ENCODE peak calls at places on chromosomes 1 and 21, in nine cellular contexts. One of them, this sample, is unnamed.
A peak's percentile ranks its signal among the peaks of the same experiment; 100 is the strongest.

GRCh38 chr21:14545906-14546480 is at the start of gene SAMSN1:
- DNase-seq in GM13977: peak; percentile 23
- DNase-seq in mammary epithelial cell: no peak
- DNase-seq in endothelial cell: no peak
- DNase-seq in testis: peak; percentile 33
- DNase-seq in breast epithelium: no peak
- DNase-seq in fibroblast of pulmonary artery: peak; percentile 45
- DNase-seq in neural crest cell: no peak
- DNase-seq in BJ: no peak
- DNase-seq in this sample: peak; percentile 8

GRCh38 chr1:173255214-173255813 is 48.2 kb upstream of the TNFSF4 start:
- DNase-seq in GM13977: no peak
- DNase-seq in mammary epithelial cell: peak; percentile 21
- DNase-seq in endothelial cell: peak; percentile 40
- DNase-seq in testis: peak; percentile 31
- DNase-seq in breast epithelium: no peak
- DNase-seq in fibroblast of pulmonary artery: peak; percentile 74
- DNase-seq in neural crest cell: peak; percentile 12
- DNase-seq in BJ: no peak
- DNase-seq in this sample: peak; percentile 45

GRCh38 chr1:164754088-164754600 is 195.2 kb downstream of the PBX1 start:
- DNase-seq in GM13977: no peak
- DNase-seq in mammary epithelial cell: no peak
- DNase-seq in endothelial cell: no peak
- DNase-seq in testis: peak; percentile 48
- DNase-seq in breast epithelium: no peak
- DNase-seq in fibroblast of pulmonary artery: peak; percentile 77
- DNase-seq in neural crest cell: no peak
- DNase-seq in BJ: no peak
- DNase-seq in this sample: peak; percentile 29

GRCh38 chr1:172141351-172142000 is 279.0 kb upstream of the C1orf105 start:
- DNase-seq in GM13977: no peak
- DNase-seq in mammary epithelial cell: no peak
- DNase-seq in endothelial cell: no peak
- DNase-seq in testis: no peak
- DNase-seq in breast epithelium: no peak
- DNase-seq in fibroblast of pulmonary artery: no peak
- DNase-seq in neural crest cell: no peak
- DNase-seq in BJ: no peak
- DNase-seq in this sample: no peak

GRCh38 chr1:65148548-65149390 is 766 bp downstream of the AK4 start:
- DNase-seq in GM13977: peak; percentile 78
- DNase-seq in mammary epithelial cell: peak; percentile 63
- DNase-seq in endothelial cell: peak; percentile 52
- DNase-seq in testis: peak; percentile 63
- DNase-seq in breast epithelium: no peak
- DNase-seq in fibroblast of pulmonary artery: peak; percentile 56
- DNase-seq in neural crest cell: peak; percentile 17
- DNase-seq in BJ: no peak
- DNase-seq in this sample: peak; percentile 30

GRCh38 chr1:52403566-52404115 is 582 bp downstream of the ORC1 start:
- DNase-seq in GM13977: peak; percentile 66
- DNase-seq in mammary epithelial cell: peak; percentile 79
- DNase-seq in endothelial cell: no peak
- DNase-seq in testis: peak; percentile 16
- DNase-seq in breast epithelium: no peak
- DNase-seq in fibroblast of pulmonary artery: peak; percentile 78
- DNase-seq in neural crest cell: no peak
- DNase-seq in BJ: no peak
- DNase-seq in this sample: peak; percentile 87

GRCh38 chr21:36079010-36079649 is 9.3 kb downstream of the CBR1 start:
- DNase-seq in GM13977: no peak
- DNase-seq in mammary epithelial cell: no peak
- DNase-seq in endothelial cell: no peak
- DNase-seq in testis: no peak
- DNase-seq in breast epithelium: no peak
- DNase-seq in fibroblast of pulmonary artery: no peak
- DNase-seq in neural crest cell: no peak
- DNase-seq in BJ: no peak
- DNase-seq in this sample: no peak

GRCh38 chr21:45868086-45868485 is 113.5 kb upstream of the COL6A1 start:
- DNase-seq in GM13977: no peak
- DNase-seq in mammary epithelial cell: no peak
- DNase-seq in endothelial cell: no peak
- DNase-seq in testis: no peak
- DNase-seq in breast epithelium: peak; percentile 35
- DNase-seq in fibroblast of pulmonary artery: no peak
- DNase-seq in neural crest cell: no peak
- DNase-seq in BJ: no peak
- DNase-seq in this sample: no peak

GRCh38 chr1:21335088-21335678 is 44.9 kb upstream of the ECE1 start:
- DNase-seq in GM13977: no peak
- DNase-seq in mammary epithelial cell: peak; percentile 40
- DNase-seq in endothelial cell: no peak
- DNase-seq in testis: no peak
- DNase-seq in breast epithelium: no peak
- DNase-seq in fibroblast of pulmonary artery: no peak
- DNase-seq in neural crest cell: no peak
- DNase-seq in BJ: no peak
- DNase-seq in this sample: no peak

GRCh38 chr1:12047120-12047876 is 15.8 kb upstream of the TNFRSF8 start:
- DNase-seq in GM13977: peak; percentile 77
- DNase-seq in mammary epithelial cell: no peak
- DNase-seq in endothelial cell: no peak
- DNase-seq in testis: no peak
- DNase-seq in breast epithelium: no peak
- DNase-seq in fibroblast of pulmonary artery: no peak
- DNase-seq in neural crest cell: no peak
- DNase-seq in BJ: no peak
- DNase-seq in this sample: no peak

GRCh38 chr1:175818929-175819328 is 75.5 kb upstream of the TNR start:
- DNase-seq in GM13977: no peak
- DNase-seq in mammary epithelial cell: no peak
- DNase-seq in endothelial cell: no peak
- DNase-seq in testis: no peak
- DNase-seq in breast epithelium: no peak
- DNase-seq in fibroblast of pulmonary artery: no peak
- DNase-seq in neural crest cell: no peak
- DNase-seq in BJ: no peak
- DNase-seq in this sample: no peak

GRCh38 chr1:183223467-183223866 is 37.4 kb downstream of the LAMC2 start:
- DNase-seq in GM13977: no peak
- DNase-seq in mammary epithelial cell: no peak
- DNase-seq in endothelial cell: no peak
- DNase-seq in testis: no peak
- DNase-seq in breast epithelium: no peak
- DNase-seq in fibroblast of pulmonary artery: no peak
- DNase-seq in neural crest cell: no peak
- DNase-seq in BJ: no peak
- DNase-seq in this sample: no peak

GRCh38 chr1:186849271-186849671 is 20.5 kb downstream of the PLA2G4A start:
- DNase-seq in GM13977: no peak
- DNase-seq in mammary epithelial cell: no peak
- DNase-seq in endothelial cell: no peak
- DNase-seq in testis: peak; percentile 16
- DNase-seq in breast epithelium: no peak
- DNase-seq in fibroblast of pulmonary artery: no peak
- DNase-seq in neural crest cell: no peak
- DNase-seq in BJ: no peak
- DNase-seq in this sample: no peak

GRCh38 chr1:226444901-226445300 is 37.0 kb upstream of the PARP1 start:
- DNase-seq in GM13977: peak; percentile 70
- DNase-seq in mammary epithelial cell: no peak
- DNase-seq in endothelial cell: no peak
- DNase-seq in testis: no peak
- DNase-seq in breast epithelium: no peak
- DNase-seq in fibroblast of pulmonary artery: no peak
- DNase-seq in neural crest cell: no peak
- DNase-seq in BJ: no peak
- DNase-seq in this sample: no peak

GRCh38 chr1:23718482-23718881 is 24.8 kb upstream of the ELOA start:
- DNase-seq in GM13977: no peak
- DNase-seq in mammary epithelial cell: no peak
- DNase-seq in endothelial cell: peak; percentile 68
- DNase-seq in testis: no peak
- DNase-seq in breast epithelium: no peak
- DNase-seq in fibroblast of pulmonary artery: peak; percentile 55
- DNase-seq in neural crest cell: peak; percentile 43
- DNase-seq in BJ: no peak
- DNase-seq in this sample: peak; percentile 41

GRCh38 chr1:6041432-6042062 is 4.1 kb upstream of the KCNAB2 start:
- DNase-seq in GM13977: no peak
- DNase-seq in mammary epithelial cell: peak; percentile 19
- DNase-seq in endothelial cell: peak; percentile 73
- DNase-seq in testis: peak; percentile 55
- DNase-seq in breast epithelium: no peak
- DNase-seq in fibroblast of pulmonary artery: peak; percentile 22
- DNase-seq in neural crest cell: peak; percentile 58
- DNase-seq in BJ: no peak
- DNase-seq in this sample: no peak

GRCh38 chr1:110495926-110496600 is 22.9 kb downstream of the KCNA10 start:
- DNase-seq in GM13977: peak; percentile 84
- DNase-seq in mammary epithelial cell: peak; percentile 46
- DNase-seq in endothelial cell: peak; percentile 87
- DNase-seq in testis: peak; percentile 95
- DNase-seq in breast epithelium: peak; percentile 72
- DNase-seq in fibroblast of pulmonary artery: peak; percentile 83
- DNase-seq in neural crest cell: peak; percentile 93
- DNase-seq in BJ: peak; percentile 19
- DNase-seq in this sample: peak; percentile 59
- TF ChIP-seq CTCF in GM13977: peak; percentile 83
- TF ChIP-seq CTCF in mammary epithelial cell: peak; percentile 95
- TF ChIP-seq CTCF in endothelial cell: peak; percentile 78
- TF ChIP-seq CTCF in testis: peak; percentile 79
- TF ChIP-seq CTCF in breast epithelium: peak; percentile 69
- TF ChIP-seq CTCF in fibroblast of pulmonary artery: peak; percentile 91
- TF ChIP-seq CTCF in neural crest cell: peak; percentile 97
- TF ChIP-seq CTCF in BJ: peak; percentile 95
- TF ChIP-seq CTCF in this sample: peak; percentile 89

GRCh38 chr1:8006037-8006963 is 19.8 kb downstream of the ERRFI1 start:
- DNase-seq in GM13977: no peak
- DNase-seq in mammary epithelial cell: peak; percentile 82
- DNase-seq in endothelial cell: no peak
- DNase-seq in testis: no peak
- DNase-seq in breast epithelium: no peak
- DNase-seq in fibroblast of pulmonary artery: no peak
- DNase-seq in neural crest cell: no peak
- DNase-seq in BJ: no peak
- DNase-seq in this sample: peak; percentile 98
- TF ChIP-seq CTCF in GM13977: no peak
- TF ChIP-seq CTCF in mammary epithelial cell: no peak
- TF ChIP-seq CTCF in endothelial cell: no peak
- TF ChIP-seq CTCF in testis: no peak
- TF ChIP-seq CTCF in breast epithelium: no peak
- TF ChIP-seq CTCF in fibroblast of pulmonary artery: no peak
- TF ChIP-seq CTCF in neural crest cell: no peak
- TF ChIP-seq CTCF in BJ: no peak
- TF ChIP-seq CTCF in this sample: no peak

DNA sequence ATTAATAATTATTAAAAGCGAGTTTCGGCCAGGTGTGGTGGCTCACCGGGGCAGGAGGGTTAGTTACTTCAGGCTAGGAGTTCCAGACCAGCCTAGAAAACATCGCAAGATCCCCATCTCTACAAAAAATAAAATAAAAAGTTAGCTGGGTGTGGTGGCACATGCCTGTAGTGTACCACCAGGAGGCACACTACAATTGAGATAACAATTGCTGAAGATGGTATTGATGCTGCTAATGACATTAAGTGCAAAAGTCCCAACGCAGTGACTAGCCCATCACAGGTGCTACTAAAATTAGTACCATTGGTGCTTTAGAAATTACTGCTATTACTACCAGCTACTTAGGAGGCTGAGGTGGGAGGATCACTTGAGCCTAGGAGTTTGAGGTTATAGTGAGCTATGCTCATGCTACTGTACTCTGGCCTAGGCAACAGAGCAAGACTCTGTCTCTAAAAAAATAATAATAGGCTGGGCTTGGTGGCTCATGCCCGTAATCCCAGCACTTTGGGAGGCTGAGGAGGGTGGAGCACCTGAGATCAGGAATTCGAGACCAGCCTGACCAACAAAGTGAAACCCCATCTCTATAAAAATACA is 156.6 kb downstream of the GREM2 start:
- DNase-seq in GM13977: peak; percentile 9
- DNase-seq in mammary epithelial cell: no peak
- DNase-seq in endothelial cell: peak; percentile 10
- DNase-seq in testis: no peak
- DNase-seq in breast epithelium: no peak
- DNase-seq in fibroblast of pulmonary artery: peak; percentile 47
- DNase-seq in neural crest cell: no peak
- DNase-seq in BJ: no peak
- DNase-seq in this sample: peak; percentile 12
- TF ChIP-seq CTCF in GM13977: peak; percentile 28
- TF ChIP-seq CTCF in mammary epithelial cell: no peak
- TF ChIP-seq CTCF in endothelial cell: peak; percentile 56
- TF ChIP-seq CTCF in testis: peak; percentile 20
- TF ChIP-seq CTCF in breast epithelium: no peak
- TF ChIP-seq CTCF in fibroblast of pulmonary artery: peak; percentile 56
- TF ChIP-seq CTCF in neural crest cell: peak; percentile 52
- TF ChIP-seq CTCF in BJ: peak; percentile 34
- TF ChIP-seq CTCF in this sample: peak; percentile 47

GRCh38 chr1:166888710-166889109 is 12.6 kb upstream of the TADA1 start:
- DNase-seq in GM13977: no peak
- DNase-seq in mammary epithelial cell: no peak
- DNase-seq in endothelial cell: no peak
- DNase-seq in testis: no peak
- DNase-seq in breast epithelium: no peak
- DNase-seq in fibroblast of pulmonary artery: no peak
- DNase-seq in neural crest cell: no peak
- DNase-seq in BJ: no peak
- DNase-seq in this sample: no peak

GRCh38 chr1:166882893-166883292 is 6.8 kb upstream of the TADA1 start:
- DNase-seq in GM13977: no peak
- DNase-seq in mammary epithelial cell: no peak
- DNase-seq in endothelial cell: no peak
- DNase-seq in testis: no peak
- DNase-seq in breast epithelium: no peak
- DNase-seq in fibroblast of pulmonary artery: no peak
- DNase-seq in neural crest cell: no peak
- DNase-seq in BJ: no peak
- DNase-seq in this sample: no peak

GRCh38 chr1:166884971-166885370 is 8.9 kb upstream of the TADA1 start:
- DNase-seq in GM13977: no peak
- DNase-seq in mammary epithelial cell: no peak
- DNase-seq in endothelial cell: no peak
- DNase-seq in testis: no peak
- DNase-seq in breast epithelium: no peak
- DNase-seq in fibroblast of pulmonary artery: no peak
- DNase-seq in neural crest cell: no peak
- DNase-seq in BJ: no peak
- DNase-seq in this sample: no peak

DNA sequence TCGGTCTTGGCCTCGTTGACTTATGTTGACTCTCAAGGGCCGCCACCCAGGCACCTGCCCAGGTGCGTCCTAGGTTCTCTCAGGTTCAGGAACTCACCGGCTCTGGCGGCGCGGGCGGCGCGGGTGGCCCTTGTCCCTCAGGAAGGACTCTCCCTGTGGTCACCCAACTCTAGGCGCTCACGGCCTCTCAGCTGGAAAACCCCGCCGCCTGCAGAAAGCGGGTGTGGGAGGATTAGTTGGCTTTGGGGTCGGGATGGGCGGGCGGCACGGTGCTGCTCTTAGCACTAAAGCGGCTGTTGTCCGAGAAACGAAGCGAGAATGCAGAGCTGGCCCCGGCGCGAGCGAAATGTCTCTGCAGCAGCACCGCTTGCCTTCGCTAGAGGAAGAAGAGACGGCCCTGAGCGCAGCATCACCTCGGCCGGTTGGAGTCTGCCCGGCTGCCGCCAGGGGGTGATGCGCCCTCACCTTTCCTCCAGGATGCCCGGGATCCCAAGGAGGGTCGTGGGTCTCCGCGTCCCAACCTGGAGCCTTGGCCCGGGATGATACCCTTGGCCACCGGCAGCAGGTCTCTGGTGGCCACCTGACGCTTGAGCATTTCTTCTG is 8.1 kb upstream of the TADA1 start:
- DNase-seq in GM13977: peak; percentile 31
- DNase-seq in mammary epithelial cell: peak; percentile 31
- DNase-seq in endothelial cell: peak; percentile 83
- DNase-seq in testis: peak; percentile 76
- DNase-seq in breast epithelium: peak; percentile 55
- DNase-seq in fibroblast of pulmonary artery: peak; percentile 26
- DNase-seq in neural crest cell: peak; percentile 70
- DNase-seq in BJ: no peak
- DNase-seq in this sample: peak; percentile 14
- TF ChIP-seq CTCF in GM13977: peak; percentile 72
- TF ChIP-seq CTCF in mammary epithelial cell: peak; percentile 69
- TF ChIP-seq CTCF in endothelial cell: peak; percentile 83
- TF ChIP-seq CTCF in testis: peak; percentile 70
- TF ChIP-seq CTCF in breast epithelium: peak; percentile 55
- TF ChIP-seq CTCF in fibroblast of pulmonary artery: peak; percentile 55
- TF ChIP-seq CTCF in neural crest cell: peak; percentile 75
- TF ChIP-seq CTCF in BJ: peak; percentile 65
- TF ChIP-seq CTCF in this sample: peak; percentile 87

This sample was measured in bronchial epithelial cell.